ENCODE peak calls at places on chromosomes 5 and 9, in eight cellular contexts. One of them, this sample, is unnamed.

GRCh38 chr5:132753135-132753987 is 6.1 kb downstream of the CCNI2 start:
- DNase-seq in NCI-H1105: no peak
- DNase-seq in stimulated activated CD4-positive, alpha-beta T cell treated with anti-CD3 and anti-CD28 coated beads, TNF-alpha, amount 100 ng/mL, for 1 hour: no peak
- DNase-seq in coronary artery: no peak
- DNase-seq in kidney tubule cell: peak
- DNase-seq in fibroblast of lung: no peak
- DNase-seq in NCI-H1417: peak
- DNase-seq in iPS DF 6.9: no peak
- DNase-seq in this sample: no peak

GRCh38 chr5:93087326-93087725 is 493.7 kb downstream of the NR2F1-AS1 start:
- DNase-seq in NCI-H1105: no peak
- DNase-seq in stimulated activated CD4-positive, alpha-beta T cell treated with anti-CD3 and anti-CD28 coated beads, TNF-alpha, amount 100 ng/mL, for 1 hour: no peak
- DNase-seq in coronary artery: no peak
- DNase-seq in kidney tubule cell: no peak
- DNase-seq in fibroblast of lung: no peak
- DNase-seq in NCI-H1417: no peak
- DNase-seq in iPS DF 6.9: no peak
- DNase-seq in this sample: no peak

GRCh38 chr9:129609486-129610192 is 11.3 kb downstream of the C9orf50 start:
- DNase-seq in NCI-H1105: no peak
- DNase-seq in stimulated activated CD4-positive, alpha-beta T cell treated with anti-CD3 and anti-CD28 coated beads, TNF-alpha, amount 100 ng/mL, for 1 hour: peak
- DNase-seq in coronary artery: peak
- DNase-seq in kidney tubule cell: peak
- DNase-seq in fibroblast of lung: peak
- DNase-seq in NCI-H1417: peak
- DNase-seq in iPS DF 6.9: no peak
- DNase-seq in this sample: no peak

GRCh38 chr5:157870837-157871834 is 12.2 kb upstream of the CLINT1 start:
- DNase-seq in NCI-H1105: no peak
- DNase-seq in stimulated activated CD4-positive, alpha-beta T cell treated with anti-CD3 and anti-CD28 coated beads, TNF-alpha, amount 100 ng/mL, for 1 hour: no peak
- DNase-seq in coronary artery: no peak
- DNase-seq in kidney tubule cell: peak
- DNase-seq in fibroblast of lung: peak
- DNase-seq in NCI-H1417: peak
- DNase-seq in iPS DF 6.9: no peak
- DNase-seq in this sample: no peak

GRCh38 chr5:51347704-51348103 is 35.5 kb upstream of the ISL1 start:
- DNase-seq in NCI-H1105: no peak
- DNase-seq in stimulated activated CD4-positive, alpha-beta T cell treated with anti-CD3 and anti-CD28 coated beads, TNF-alpha, amount 100 ng/mL, for 1 hour: no peak
- DNase-seq in coronary artery: no peak
- DNase-seq in kidney tubule cell: peak
- DNase-seq in fibroblast of lung: no peak
- DNase-seq in NCI-H1417: peak
- DNase-seq in iPS DF 6.9: peak
- DNase-seq in this sample: peak

GRCh38 chr5:75756991-75757390 is 39.8 kb upstream of the POC5 start:
- DNase-seq in NCI-H1105: no peak
- DNase-seq in stimulated activated CD4-positive, alpha-beta T cell treated with anti-CD3 and anti-CD28 coated beads, TNF-alpha, amount 100 ng/mL, for 1 hour: no peak
- DNase-seq in coronary artery: no peak
- DNase-seq in kidney tubule cell: peak
- DNase-seq in fibroblast of lung: no peak
- DNase-seq in NCI-H1417: no peak
- DNase-seq in iPS DF 6.9: no peak
- DNase-seq in this sample: no peak

GRCh38 chr5:95711501-95712346 is 19.4 kb upstream of the RHOBTB3 start:
- DNase-seq in NCI-H1105: no peak
- DNase-seq in stimulated activated CD4-positive, alpha-beta T cell treated with anti-CD3 and anti-CD28 coated beads, TNF-alpha, amount 100 ng/mL, for 1 hour: no peak
- DNase-seq in coronary artery: no peak
- DNase-seq in kidney tubule cell: no peak
- DNase-seq in fibroblast of lung: no peak
- DNase-seq in NCI-H1417: no peak
- DNase-seq in iPS DF 6.9: no peak
- DNase-seq in this sample: no peak

GRCh38 chr5:103498211-103498610 is 64.4 kb downstream of the NUDT12 start:
- DNase-seq in NCI-H1105: no peak
- DNase-seq in stimulated activated CD4-positive, alpha-beta T cell treated with anti-CD3 and anti-CD28 coated beads, TNF-alpha, amount 100 ng/mL, for 1 hour: no peak
- DNase-seq in coronary artery: no peak
- DNase-seq in kidney tubule cell: no peak
- DNase-seq in fibroblast of lung: no peak
- DNase-seq in NCI-H1417: no peak
- DNase-seq in iPS DF 6.9: no peak
- DNase-seq in this sample: no peak

GRCh38 chr5:30626557-30626956 is 566.9 kb upstream of the CDH6 start:
- DNase-seq in NCI-H1105: no peak
- DNase-seq in stimulated activated CD4-positive, alpha-beta T cell treated with anti-CD3 and anti-CD28 coated beads, TNF-alpha, amount 100 ng/mL, for 1 hour: no peak
- DNase-seq in coronary artery: no peak
- DNase-seq in kidney tubule cell: no peak
- DNase-seq in fibroblast of lung: no peak
- DNase-seq in NCI-H1417: no peak
- DNase-seq in iPS DF 6.9: no peak
- DNase-seq in this sample: no peak

GRCh38 chr9:84419203-84419602 is 78.6 kb upstream of the SLC28A3 start:
- DNase-seq in NCI-H1105: no peak
- DNase-seq in stimulated activated CD4-positive, alpha-beta T cell treated with anti-CD3 and anti-CD28 coated beads, TNF-alpha, amount 100 ng/mL, for 1 hour: no peak
- DNase-seq in coronary artery: peak
- DNase-seq in kidney tubule cell: no peak
- DNase-seq in fibroblast of lung: no peak
- DNase-seq in NCI-H1417: no peak
- DNase-seq in iPS DF 6.9: no peak
- DNase-seq in this sample: no peak

GRCh38 chr9:133160742-133161541 is 2.8 kb downstream of the GBGT1 start:
- DNase-seq in NCI-H1105: no peak
- DNase-seq in stimulated activated CD4-positive, alpha-beta T cell treated with anti-CD3 and anti-CD28 coated beads, TNF-alpha, amount 100 ng/mL, for 1 hour: no peak
- DNase-seq in coronary artery: peak
- DNase-seq in kidney tubule cell: peak
- DNase-seq in fibroblast of lung: peak
- DNase-seq in NCI-H1417: peak
- DNase-seq in iPS DF 6.9: no peak
- DNase-seq in this sample: no peak

GRCh38 chr5:180135128-180135955 is 63.8 kb upstream of the RNF130 start:
- DNase-seq in NCI-H1105: no peak
- DNase-seq in stimulated activated CD4-positive, alpha-beta T cell treated with anti-CD3 and anti-CD28 coated beads, TNF-alpha, amount 100 ng/mL, for 1 hour: no peak
- DNase-seq in coronary artery: peak
- DNase-seq in kidney tubule cell: peak
- DNase-seq in fibroblast of lung: peak
- DNase-seq in NCI-H1417: no peak
- DNase-seq in iPS DF 6.9: no peak
- DNase-seq in this sample: no peak

GRCh38 chr5:90691533-90691932 is 132.9 kb downstream of the ADGRV1 start:
- DNase-seq in NCI-H1105: no peak
- DNase-seq in stimulated activated CD4-positive, alpha-beta T cell treated with anti-CD3 and anti-CD28 coated beads, TNF-alpha, amount 100 ng/mL, for 1 hour: no peak
- DNase-seq in coronary artery: no peak
- DNase-seq in kidney tubule cell: no peak
- DNase-seq in fibroblast of lung: no peak
- DNase-seq in NCI-H1417: no peak
- DNase-seq in iPS DF 6.9: no peak
- DNase-seq in this sample: no peak

GRCh38 chr9:124855944-124856773 is 2.9 kb downstream of the WDR38 start:
- DNase-seq in NCI-H1105: no peak
- DNase-seq in stimulated activated CD4-positive, alpha-beta T cell treated with anti-CD3 and anti-CD28 coated beads, TNF-alpha, amount 100 ng/mL, for 1 hour: no peak
- DNase-seq in coronary artery: peak
- DNase-seq in kidney tubule cell: peak
- DNase-seq in fibroblast of lung: no peak
- DNase-seq in NCI-H1417: no peak
- DNase-seq in iPS DF 6.9: peak
- DNase-seq in this sample: no peak

GRCh38 chr9:21549251-21549765 is 67.2 kb upstream of the IFNE start:
- DNase-seq in NCI-H1105: no peak
- DNase-seq in stimulated activated CD4-positive, alpha-beta T cell treated with anti-CD3 and anti-CD28 coated beads, TNF-alpha, amount 100 ng/mL, for 1 hour: no peak
- DNase-seq in coronary artery: no peak
- DNase-seq in kidney tubule cell: peak
- DNase-seq in fibroblast of lung: peak
- DNase-seq in NCI-H1417: no peak
- DNase-seq in iPS DF 6.9: no peak
- DNase-seq in this sample: no peak

GRCh38 chr5:110612778-110613396 is 113.6 kb downstream of the TMEM232 start:
- DNase-seq in NCI-H1105: no peak
- DNase-seq in stimulated activated CD4-positive, alpha-beta T cell treated with anti-CD3 and anti-CD28 coated beads, TNF-alpha, amount 100 ng/mL, for 1 hour: no peak
- DNase-seq in coronary artery: no peak
- DNase-seq in kidney tubule cell: no peak
- DNase-seq in fibroblast of lung: no peak
- DNase-seq in NCI-H1417: no peak
- DNase-seq in iPS DF 6.9: no peak
- DNase-seq in this sample: no peak

GRCh38 chr5:141657937-141658545 is 6.8 kb upstream of the FCHSD1 start:
- DNase-seq in NCI-H1105: no peak
- DNase-seq in stimulated activated CD4-positive, alpha-beta T cell treated with anti-CD3 and anti-CD28 coated beads, TNF-alpha, amount 100 ng/mL, for 1 hour: no peak
- DNase-seq in coronary artery: no peak
- DNase-seq in kidney tubule cell: peak
- DNase-seq in fibroblast of lung: peak
- DNase-seq in NCI-H1417: no peak
- DNase-seq in iPS DF 6.9: no peak
- DNase-seq in this sample: no peak

GRCh38 chr5:171477666-171478065 is 58.2 kb downstream of the FGF18 start:
- DNase-seq in NCI-H1105: no peak
- DNase-seq in stimulated activated CD4-positive, alpha-beta T cell treated with anti-CD3 and anti-CD28 coated beads, TNF-alpha, amount 100 ng/mL, for 1 hour: no peak
- DNase-seq in coronary artery: no peak
- DNase-seq in kidney tubule cell: no peak
- DNase-seq in fibroblast of lung: no peak
- DNase-seq in NCI-H1417: no peak
- DNase-seq in iPS DF 6.9: no peak
- DNase-seq in this sample: no peak

GRCh38 chr9:89701221-89701798 is 96.5 kb downstream of the GADD45G start:
- DNase-seq in NCI-H1105: no peak
- DNase-seq in stimulated activated CD4-positive, alpha-beta T cell treated with anti-CD3 and anti-CD28 coated beads, TNF-alpha, amount 100 ng/mL, for 1 hour: peak
- DNase-seq in coronary artery: no peak
- DNase-seq in kidney tubule cell: no peak
- DNase-seq in fibroblast of lung: no peak
- DNase-seq in NCI-H1417: no peak
- DNase-seq in iPS DF 6.9: no peak
- DNase-seq in this sample: no peak

GRCh38 chr5:64766105-64766504 is 2.4 kb downstream of the SREK1IP1 start:
- DNase-seq in NCI-H1105: no peak
- DNase-seq in stimulated activated CD4-positive, alpha-beta T cell treated with anti-CD3 and anti-CD28 coated beads, TNF-alpha, amount 100 ng/mL, for 1 hour: no peak
- DNase-seq in coronary artery: no peak
- DNase-seq in kidney tubule cell: peak
- DNase-seq in fibroblast of lung: peak
- DNase-seq in NCI-H1417: no peak
- DNase-seq in iPS DF 6.9: no peak
- DNase-seq in this sample: no peak

GRCh38 chr5:575636-576035 is 36.5 kb upstream of the CEP72 start:
- DNase-seq in NCI-H1105: no peak
- DNase-seq in stimulated activated CD4-positive, alpha-beta T cell treated with anti-CD3 and anti-CD28 coated beads, TNF-alpha, amount 100 ng/mL, for 1 hour: no peak
- DNase-seq in coronary artery: peak
- DNase-seq in kidney tubule cell: no peak
- DNase-seq in fibroblast of lung: no peak
- DNase-seq in NCI-H1417: no peak
- DNase-seq in iPS DF 6.9: no peak
- DNase-seq in this sample: no peak

GRCh38 chr5:154197801-154198461 is 7.4 kb downstream of the GALNT10 start:
- DNase-seq in NCI-H1105: peak
- DNase-seq in stimulated activated CD4-positive, alpha-beta T cell treated with anti-CD3 and anti-CD28 coated beads, TNF-alpha, amount 100 ng/mL, for 1 hour: no peak
- DNase-seq in coronary artery: no peak
- DNase-seq in kidney tubule cell: peak
- DNase-seq in fibroblast of lung: no peak
- DNase-seq in NCI-H1417: peak
- DNase-seq in iPS DF 6.9: no peak
- DNase-seq in this sample: no peak

GRCh38 chr9:14103115-14103514 is 210.8 kb downstream of the NFIB start:
- DNase-seq in NCI-H1105: no peak
- DNase-seq in stimulated activated CD4-positive, alpha-beta T cell treated with anti-CD3 and anti-CD28 coated beads, TNF-alpha, amount 100 ng/mL, for 1 hour: no peak
- DNase-seq in coronary artery: no peak
- DNase-seq in kidney tubule cell: no peak
- DNase-seq in fibroblast of lung: peak
- DNase-seq in NCI-H1417: no peak
- DNase-seq in iPS DF 6.9: no peak
- DNase-seq in this sample: no peak